ENCODE peak calls at places on chromosomes 16 and 17, in eight cellular contexts. One of them, this sample, is unnamed.
A peak's percentile ranks its signal among the peaks of the same experiment; 100 is the strongest.

GRCh38 chr16:17397499-17397891 is 73.3 kb downstream of the XYLT1 start:
- DNase-seq in psoas muscle: no peak
- DNase-seq in SK-N-SH: peak; percentile 59
- DNase-seq in left ventricle myocardium inferior: no peak
- DNase-seq in Peyer's patch: peak; percentile 79
- DNase-seq in kidney epithelial cell: no peak
- DNase-seq in transverse colon: peak; percentile 57
- DNase-seq in pancreas: peak; percentile 70
- DNase-seq in this sample: peak; percentile 37

GRCh38 chr16:53816211-53816610 is 112.3 kb downstream of the FTO start:
- DNase-seq in psoas muscle: no peak
- DNase-seq in SK-N-SH: no peak
- DNase-seq in left ventricle myocardium inferior: no peak
- DNase-seq in Peyer's patch: no peak
- DNase-seq in kidney epithelial cell: no peak
- DNase-seq in transverse colon: no peak
- DNase-seq in pancreas: no peak
- DNase-seq in this sample: no peak

GRCh38 chr16:47712276-47713224 is 251.4 kb downstream of the PHKB start:
- DNase-seq in psoas muscle: no peak
- DNase-seq in SK-N-SH: peak; percentile 48
- DNase-seq in left ventricle myocardium inferior: no peak
- DNase-seq in Peyer's patch: no peak
- DNase-seq in kidney epithelial cell: no peak
- DNase-seq in transverse colon: no peak
- DNase-seq in pancreas: no peak
- DNase-seq in this sample: no peak

GRCh38 chr16:5024632-5025031 is 9.1 kb downstream of the NAGPA start:
- DNase-seq in psoas muscle: no peak
- DNase-seq in SK-N-SH: no peak
- DNase-seq in left ventricle myocardium inferior: no peak
- DNase-seq in Peyer's patch: peak; percentile 55
- DNase-seq in kidney epithelial cell: no peak
- DNase-seq in transverse colon: peak; percentile 44
- DNase-seq in pancreas: peak; percentile 50
- DNase-seq in this sample: peak; percentile 99

GRCh38 chr17:45425984-45426413 is 6.7 kb downstream of the ARHGAP27 start:
- DNase-seq in psoas muscle: no peak
- DNase-seq in SK-N-SH: no peak
- DNase-seq in left ventricle myocardium inferior: no peak
- DNase-seq in Peyer's patch: no peak
- DNase-seq in kidney epithelial cell: no peak
- DNase-seq in transverse colon: no peak
- DNase-seq in pancreas: no peak
- DNase-seq in this sample: no peak

GRCh38 chr17:48586355-48586924 is 3.6 kb downstream of the HOXB3 start:
- DNase-seq in psoas muscle: no peak
- DNase-seq in SK-N-SH: no peak
- DNase-seq in left ventricle myocardium inferior: no peak
- DNase-seq in Peyer's patch: peak; percentile 61
- DNase-seq in kidney epithelial cell: no peak
- DNase-seq in transverse colon: no peak
- DNase-seq in pancreas: no peak
- DNase-seq in this sample: no peak

GRCh38 chr16:30924086-30924714 is 828 bp downstream of the FBXL19 start:
- DNase-seq in psoas muscle: peak; percentile 67
- DNase-seq in SK-N-SH: peak; percentile 67
- DNase-seq in left ventricle myocardium inferior: no peak
- DNase-seq in Peyer's patch: no peak
- DNase-seq in kidney epithelial cell: no peak
- DNase-seq in transverse colon: peak; percentile 29
- DNase-seq in pancreas: peak; percentile 52
- DNase-seq in this sample: no peak

GRCh38 chr17:56718515-56718914 is 115.2 kb downstream of the C17orf67 start:
- DNase-seq in psoas muscle: no peak
- DNase-seq in SK-N-SH: no peak
- DNase-seq in left ventricle myocardium inferior: no peak
- DNase-seq in Peyer's patch: no peak
- DNase-seq in kidney epithelial cell: no peak
- DNase-seq in transverse colon: no peak
- DNase-seq in pancreas: no peak
- DNase-seq in this sample: no peak

GRCh38 chr16:64771273-64771672 is 350.6 kb downstream of the CDH11 start:
- DNase-seq in psoas muscle: no peak
- DNase-seq in SK-N-SH: no peak
- DNase-seq in left ventricle myocardium inferior: no peak
- DNase-seq in Peyer's patch: no peak
- DNase-seq in kidney epithelial cell: no peak
- DNase-seq in transverse colon: no peak
- DNase-seq in pancreas: no peak
- DNase-seq in this sample: no peak

GRCh38 chr16:72050769-72051464 is 3.4 kb upstream of the HP start:
- DNase-seq in psoas muscle: peak; percentile 75
- DNase-seq in SK-N-SH: no peak
- DNase-seq in left ventricle myocardium inferior: no peak
- DNase-seq in Peyer's patch: no peak
- DNase-seq in kidney epithelial cell: no peak
- DNase-seq in transverse colon: no peak
- DNase-seq in pancreas: no peak
- DNase-seq in this sample: no peak
- TF ChIP-seq CTCF in psoas muscle: no peak
- TF ChIP-seq CTCF in SK-N-SH: no peak
- TF ChIP-seq CTCF in left ventricle myocardium inferior: no peak
- TF ChIP-seq CTCF in Peyer's patch: no peak
- TF ChIP-seq CTCF in kidney epithelial cell: no peak
- TF ChIP-seq CTCF in transverse colon: no peak
- TF ChIP-seq CTCF in pancreas: no peak
- TF ChIP-seq CTCF in this sample: no peak

GRCh38 chr17:40486513-40487370 is 14.7 kb downstream of the TNS4 start:
- DNase-seq in psoas muscle: no peak
- DNase-seq in SK-N-SH: no peak
- DNase-seq in left ventricle myocardium inferior: no peak
- DNase-seq in Peyer's patch: no peak
- DNase-seq in kidney epithelial cell: peak; percentile 72
- DNase-seq in transverse colon: no peak
- DNase-seq in pancreas: no peak
- DNase-seq in this sample: no peak
- H3K4me3 ChIP-seq in psoas muscle: no peak overlapping the region
- H3K4me3 ChIP-seq in SK-N-SH: no peak overlapping the region
- H3K4me3 ChIP-seq in left ventricle myocardium inferior: no peak overlapping the region
- H3K4me3 ChIP-seq in Peyer's patch: no peak overlapping the region
- H3K4me3 ChIP-seq in kidney epithelial cell: no peak overlapping the region
- H3K4me3 ChIP-seq in transverse colon: no peak overlapping the region
- H3K4me3 ChIP-seq in pancreas: no peak overlapping the region
- H3K4me3 ChIP-seq in this sample: no peak overlapping the region

GRCh38 chr16:14199199-14199598 is 128.1 kb downstream of the MRTFB start:
- DNase-seq in psoas muscle: no peak
- DNase-seq in SK-N-SH: no peak
- DNase-seq in left ventricle myocardium inferior: no peak
- DNase-seq in Peyer's patch: no peak
- DNase-seq in kidney epithelial cell: no peak
- DNase-seq in transverse colon: no peak
- DNase-seq in pancreas: no peak
- DNase-seq in this sample: no peak

GRCh38 chr16:14199624-14200023 is 128.5 kb downstream of the MRTFB start:
- DNase-seq in psoas muscle: no peak
- DNase-seq in SK-N-SH: no peak
- DNase-seq in left ventricle myocardium inferior: no peak
- DNase-seq in Peyer's patch: no peak
- DNase-seq in kidney epithelial cell: no peak
- DNase-seq in transverse colon: no peak
- DNase-seq in pancreas: no peak
- DNase-seq in this sample: no peak

GRCh38 chr16:14205666-14206065 is 134.5 kb downstream of the MRTFB start:
- DNase-seq in psoas muscle: no peak
- DNase-seq in SK-N-SH: no peak
- DNase-seq in left ventricle myocardium inferior: no peak
- DNase-seq in Peyer's patch: no peak
- DNase-seq in kidney epithelial cell: no peak
- DNase-seq in transverse colon: no peak
- DNase-seq in pancreas: no peak
- DNase-seq in this sample: no peak

GRCh38 chr16:14202095-14202494 is 131.0 kb downstream of the MRTFB start:
- DNase-seq in psoas muscle: no peak
- DNase-seq in SK-N-SH: no peak
- DNase-seq in left ventricle myocardium inferior: no peak
- DNase-seq in Peyer's patch: no peak
- DNase-seq in kidney epithelial cell: no peak
- DNase-seq in transverse colon: no peak
- DNase-seq in pancreas: no peak
- DNase-seq in this sample: no peak

GRCh38 chr16:14202697-14203096 is 131.6 kb downstream of the MRTFB start:
- DNase-seq in psoas muscle: no peak
- DNase-seq in SK-N-SH: peak; percentile 51
- DNase-seq in left ventricle myocardium inferior: no peak
- DNase-seq in Peyer's patch: no peak
- DNase-seq in kidney epithelial cell: no peak
- DNase-seq in transverse colon: no peak
- DNase-seq in pancreas: no peak
- DNase-seq in this sample: peak; percentile 94
- TF ChIP-seq CTCF in psoas muscle: peak; percentile 40
- TF ChIP-seq CTCF in SK-N-SH: peak; percentile 44
- TF ChIP-seq CTCF in left ventricle myocardium inferior: peak; percentile 53
- TF ChIP-seq CTCF in Peyer's patch: peak; percentile 65
- TF ChIP-seq CTCF in kidney epithelial cell: peak; percentile 22
- TF ChIP-seq CTCF in transverse colon: peak; percentile 48
- TF ChIP-seq CTCF in pancreas: no peak
- TF ChIP-seq CTCF in this sample: peak; percentile 37

GRCh38 chr17:79803997-79804855 is 7.3 kb upstream of the CBX8 start:
- DNase-seq in psoas muscle: no peak
- DNase-seq in SK-N-SH: peak; percentile 45
- DNase-seq in left ventricle myocardium inferior: no peak
- DNase-seq in Peyer's patch: peak; percentile 66
- DNase-seq in kidney epithelial cell: no peak
- DNase-seq in transverse colon: no peak
- DNase-seq in pancreas: no peak
- DNase-seq in this sample: no peak
- H3K4me3 ChIP-seq in psoas muscle: no peak overlapping the region
- H3K4me3 ChIP-seq in SK-N-SH: no peak overlapping the region
- H3K4me3 ChIP-seq in left ventricle myocardium inferior: peak overlapping the region; percentile 31
- H3K4me3 ChIP-seq in Peyer's patch: no peak overlapping the region
- H3K4me3 ChIP-seq in kidney epithelial cell: no peak overlapping the region
- H3K4me3 ChIP-seq in transverse colon: no peak overlapping the region
- H3K4me3 ChIP-seq in pancreas: no peak overlapping the region
- H3K4me3 ChIP-seq in this sample: no peak overlapping the region